ENCODE peak calls at places on chromosomes 12 and 14, in seven cellular contexts. S is NCI-H1105 treated with DMSO at 0.1 percent for 48 hours, G is C1 segment of cervical spinal cord, H is EL, T is neural progenitor cell, Q is aorta, K is COR-L47. L is an unnamed sample.
A peak's percentile ranks its signal among the peaks of the same experiment; 100 is the strongest.

GRCh38 chr12:116431677-116432300 is 127.4 kb upstream of the MAP1LC3B2 start:
- DNase-seq in S (no peak), G (no peak), H (no peak), T (no peak), Q (no peak), K (no peak), L (no peak)

GRCh38 chr12:19194963-19195362 is 65.4 kb downstream of the PLEKHA5 start:
- DNase-seq in S (peak; percentile 29), G (no peak), H (no peak), T (no peak), Q (no peak), K (no peak), L (no peak)

GRCh38 chr14:64970041-64970440 is 2.1 kb downstream of the RAB15 start:
- DNase-seq in S (no peak), G (no peak), H (no peak), T (no peak), Q (no peak), K (no peak), L (no peak)

GRCh38 chr12:57730336-57731067 is 8.0 kb downstream of the AGAP2 start:
- DNase-seq in S (no peak), G (no peak), H (no peak), T (no peak), Q (no peak), K (no peak), L (no peak)

GRCh38 chr12:11307143-11307542 is 3.1 kb downstream of the PRB4 start:
- DNase-seq in S (no peak), G (no peak), H (no peak), T (no peak), Q (no peak), K (no peak), L (no peak)

GRCh38 chr14:76920572-76921175 is 94.5 kb downstream of the LRRC74A start:
- DNase-seq in S (peak; percentile 86), G (no peak), H (no peak), T (peak; percentile 51), Q (no peak), K (peak; percentile 90), L (no peak)

GRCh38 chr12:79874665-79875064 is 60.2 kb downstream of the PPP1R12A start:
- DNase-seq in S (no peak), G (no peak), H (no peak), T (peak; percentile 75), Q (no peak), K (no peak), L (no peak)

GRCh38 chr14:37595809-37596595 is 573 bp downstream of the TTC6 start:
- DNase-seq in S (peak; percentile 97), G (no peak), H (peak; percentile 39), T (peak; percentile 71), Q (peak; percentile 73), K (peak; percentile 95), L (no peak)

GRCh38 chr14:23578560-23579310 is at the start of gene JPH4:
- DNase-seq in S (peak; percentile 54), G (no peak), H (peak; percentile 31), T (peak; percentile 79), Q (no peak), K (peak; percentile 83), L (no peak)

GRCh38 chr12:12331244-12331771 is 18.7 kb downstream of the MANSC1 start:
- DNase-seq in S (no peak), G (no peak), H (no peak), T (peak; percentile 59), Q (no peak), K (no peak), L (no peak)